ENCODE peak calls at places on chromosomes 11 and 22, in four cellular contexts. One of them, this sample, is unnamed.

GRCh38 chr11:838441-839279 is 3.7 kb downstream of the POLR2L start:
- DNase-seq in H1: no peak
- DNase-seq in IMR-90: no peak
- DNase-seq in H9: peak
- DNase-seq in this sample: no peak

GRCh38 chr11:123209591-123209990 is 14.5 kb upstream of the CLMP start:
- DNase-seq in IMR-90: no peak
- DNase-seq in H1: no peak
- DNase-seq in H9: no peak
- DNase-seq in this sample: no peak

GRCh38 chr11:61369372-61370348 is 7.5 kb downstream of the TMEM138 start:
- DNase-seq in IMR-90: peak
- DNase-seq in H9: no peak
- DNase-seq in H1: no peak
- DNase-seq in this sample: no peak

GRCh38 chr22:37020192-37020479 is 594 bp downstream of the MPST start:
- DNase-seq in H9: no peak
- DNase-seq in IMR-90: peak
- DNase-seq in H1: no peak
- DNase-seq in this sample: peak

GRCh38 chr11:76313913-76314740 is 66.8 kb downstream of the THAP12 start:
- DNase-seq in H9: peak
- DNase-seq in IMR-90: no peak
- DNase-seq in H1: peak
- DNase-seq in this sample: peak

GRCh38 chr11:2097356-2097997 is 41.7 kb downstream of the IGF2 start:
- DNase-seq in H1: peak
- DNase-seq in H9: peak
- DNase-seq in IMR-90: peak
- DNase-seq in this sample: peak

GRCh38 chr11:33893711-33894401 is 2.0 kb upstream of the LMO2 start:
- DNase-seq in IMR-90: no peak
- DNase-seq in H9: no peak
- DNase-seq in H1: no peak
- DNase-seq in this sample: no peak

GRCh38 chr11:14371249-14371648 is 12.3 kb upstream of the RRAS2 start:
- DNase-seq in IMR-90: no peak
- DNase-seq in H1: no peak
- DNase-seq in H9: no peak
- DNase-seq in this sample: no peak

GRCh38 chr11:74520927-74521665 is 27.6 kb upstream of the LIPT2 start:
- DNase-seq in H1: no peak
- DNase-seq in H9: no peak
- DNase-seq in IMR-90: no peak
- DNase-seq in this sample: no peak

GRCh38 chr11:70326365-70326803 is 55.9 kb downstream of the PPFIA1 start:
- DNase-seq in H1: no peak
- DNase-seq in IMR-90: peak
- DNase-seq in H9: no peak
- DNase-seq in this sample: no peak

GRCh38 chr11:81644239-81644840 is 1089.3 kb downstream of the FAM181B start:
- DNase-seq in H9: peak
- DNase-seq in IMR-90: peak
- DNase-seq in H1: no peak
- DNase-seq in this sample: peak

GRCh38 chr11:70668204-70669202 is 270.2 kb downstream of the CTTN start:
- DNase-seq in IMR-90: peak
- DNase-seq in H1: no peak
- DNase-seq in H9: no peak
- DNase-seq in this sample: no peak

GRCh38 chr11:128929991-128930390 is 12.7 kb downstream of the TP53AIP1 start:
- DNase-seq in IMR-90: peak
- DNase-seq in H9: no peak
- DNase-seq in H1: no peak
- DNase-seq in this sample: peak

GRCh38 chr11:119115484-119116234 is 5.7 kb upstream of the HINFP start:
- DNase-seq in H1: no peak
- DNase-seq in IMR-90: no peak
- DNase-seq in H9: peak
- DNase-seq in this sample: no peak

GRCh38 chr11:70619591-70619990 is 221.3 kb downstream of the CTTN start:
- DNase-seq in H9: no peak
- DNase-seq in IMR-90: no peak
- DNase-seq in H1: no peak
- DNase-seq in this sample: no peak

GRCh38 chr22:31344369-31345330 is 1.5 kb downstream of the PATZ1 start:
- DNase-seq in IMR-90: peak
- DNase-seq in H9: peak
- DNase-seq in H1: no peak
- DNase-seq in this sample: no peak

DNA sequence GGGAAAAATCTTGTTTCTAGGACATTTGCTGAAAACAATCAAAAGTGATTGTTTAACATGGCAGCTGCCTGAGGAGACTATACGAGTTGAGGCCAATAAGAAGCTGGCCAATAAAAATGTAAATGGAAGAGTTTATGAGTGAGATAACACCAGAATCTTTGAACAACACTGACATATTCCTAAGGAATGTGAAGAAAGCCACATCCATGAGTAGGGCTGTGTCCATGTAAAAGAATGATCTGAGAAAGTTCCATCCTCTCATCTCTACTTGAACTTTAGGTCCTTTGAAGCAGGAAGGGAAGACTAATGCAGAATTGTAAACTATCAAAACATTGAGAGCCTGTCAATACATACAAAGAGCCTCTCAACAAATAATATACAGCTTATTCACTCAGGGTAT is 6.9 kb upstream of the CHORDC1 start:
- DNase-seq in IMR-90: peak
- DNase-seq in H1: no peak
- DNase-seq in H9: no peak
- DNase-seq in this sample: no peak
- H3K56ac ChIP-seq in IMR-90: no peak
- H3K56ac ChIP-seq in H1: no peak
- H3K56ac ChIP-seq in H9: no peak
- H3K56ac ChIP-seq in this sample: no peak

DNA sequence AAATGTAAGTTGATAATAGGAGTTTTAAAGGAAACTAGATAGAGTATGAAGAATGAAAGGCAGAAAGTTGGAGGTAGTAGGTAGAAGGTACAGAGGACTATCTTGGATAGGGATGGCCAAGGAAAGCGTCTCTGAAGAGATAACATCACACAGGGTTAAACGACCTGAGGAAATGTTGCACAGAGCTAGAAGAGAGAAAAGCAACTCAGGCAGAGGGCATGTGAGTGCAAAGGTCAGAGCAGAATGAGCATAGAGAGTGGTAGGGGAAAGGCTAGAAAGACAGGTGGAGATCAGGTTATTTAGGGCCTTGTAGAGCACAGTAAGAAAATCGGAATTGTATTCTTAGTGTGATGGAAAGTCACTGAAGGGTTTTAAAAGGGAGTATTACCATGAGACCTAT is 232.0 kb downstream of the SOX6 start:
- DNase-seq in H1: no peak
- DNase-seq in H9: no peak
- DNase-seq in IMR-90: no peak
- DNase-seq in this sample: no peak
- H4K8ac ChIP-seq in H1: no peak
- H4K8ac ChIP-seq in H9: no peak
- H4K8ac ChIP-seq in IMR-90: no peak
- H4K8ac ChIP-seq in this sample: no peak

GRCh38 chr11:65932558-65932919 is 12.7 kb upstream of the TSGA10IP start:
- DNase-seq in H9: peak
- DNase-seq in H1: no peak
- DNase-seq in IMR-90: no peak
- DNase-seq in this sample: peak

GRCh38 chr11:65931773-65932557 is 12.7 kb downstream of the DRAP1 start:
- DNase-seq in H1: no peak
- DNase-seq in IMR-90: no peak
- DNase-seq in H9: no peak
- DNase-seq in this sample: no peak

GRCh38 chr11:65928667-65929066 is 9.4 kb downstream of the DRAP1 start:
- DNase-seq in IMR-90: no peak
- DNase-seq in H9: no peak
- DNase-seq in H1: no peak
- DNase-seq in this sample: no peak

DNA sequence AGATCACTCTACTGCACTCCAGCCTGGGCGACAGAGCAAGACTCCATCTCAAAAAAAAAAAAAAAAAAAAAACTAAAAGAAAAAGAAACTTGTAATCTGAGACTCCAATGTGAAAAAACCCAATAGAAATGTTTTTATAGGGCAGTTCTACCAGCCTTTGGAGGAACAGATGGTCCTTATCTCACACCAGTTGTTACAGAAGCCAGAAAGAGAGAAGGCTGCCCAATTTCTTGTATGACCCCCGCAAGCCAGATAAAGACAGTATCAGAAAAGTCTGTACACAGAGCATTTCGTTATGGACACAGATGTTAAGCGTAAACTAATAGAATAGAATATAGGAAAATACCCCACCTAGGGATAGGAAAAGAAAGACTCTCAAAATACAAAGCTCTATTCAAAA is 11.3 kb upstream of the TSGA10IP start:
- DNase-seq in IMR-90: peak
- DNase-seq in H9: no peak
- DNase-seq in H1: no peak
- DNase-seq in this sample: no peak
- H3K9ac ChIP-seq in IMR-90: no peak
- H3K9ac ChIP-seq in H9: no peak
- H3K9ac ChIP-seq in H1: no peak
- H3K9ac ChIP-seq in this sample: no peak

DNA sequence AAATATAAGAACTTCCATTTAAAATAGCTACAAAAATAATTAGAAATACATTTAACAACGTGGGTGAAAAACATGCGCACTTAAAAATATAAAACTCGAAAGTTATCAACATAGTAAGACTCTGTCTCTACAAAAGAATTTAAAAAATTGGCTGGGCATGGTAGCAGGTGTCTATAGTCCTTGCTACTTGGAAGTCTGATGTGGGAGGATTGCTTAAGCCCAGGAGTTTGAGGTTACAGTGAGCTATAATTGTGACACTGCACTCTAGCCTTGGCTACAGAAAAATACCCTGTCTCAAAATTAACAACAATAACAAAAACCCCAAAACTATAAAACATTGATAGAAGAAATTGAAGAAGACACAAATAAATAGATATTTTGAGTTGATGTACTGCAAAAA is 13.8 kb upstream of the CASP12 start:
- DNase-seq in H1: no peak
- DNase-seq in IMR-90: no peak
- DNase-seq in H9: no peak
- DNase-seq in this sample: no peak
- H3K56ac ChIP-seq in H1: no peak
- H3K56ac ChIP-seq in IMR-90: no peak
- H3K56ac ChIP-seq in H9: no peak
- H3K56ac ChIP-seq in this sample: no peak

DNA sequence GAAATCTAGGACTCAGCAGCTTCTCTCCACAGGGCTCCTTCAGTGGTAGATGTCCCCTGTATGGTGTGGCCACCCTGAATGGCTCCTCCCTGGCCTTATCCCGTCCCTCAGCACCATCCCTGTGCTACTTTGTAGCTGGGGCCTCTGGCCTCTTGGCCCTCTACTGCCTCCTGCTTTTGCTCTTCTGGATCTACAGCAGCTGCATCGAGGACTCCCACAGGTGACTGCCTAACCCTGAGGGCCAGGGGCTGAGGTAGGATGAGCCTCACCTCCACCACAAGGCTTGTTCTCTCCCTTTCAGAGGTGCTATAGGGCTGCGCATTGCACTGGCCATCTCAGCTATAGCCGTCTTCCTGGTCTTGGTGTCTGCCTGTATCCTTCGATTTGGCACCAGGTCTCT is 1.8 kb downstream of the TMEM179B start:
- DNase-seq in H1: no peak
- DNase-seq in IMR-90: no peak
- DNase-seq in H9: peak
- DNase-seq in this sample: peak
- H4K8ac ChIP-seq in H1: no peak
- H4K8ac ChIP-seq in IMR-90: no peak
- H4K8ac ChIP-seq in H9: no peak
- H4K8ac ChIP-seq in this sample: no peak

GRCh38 chr22:46922037-46922436 is 159.6 kb downstream of the TBC1D22A start:
- DNase-seq in H9: no peak
- DNase-seq in IMR-90: no peak
- DNase-seq in H1: no peak
- DNase-seq in this sample: no peak
- H3K9ac ChIP-seq in H9: no peak
- H3K9ac ChIP-seq in IMR-90: no peak
- H3K9ac ChIP-seq in H1: no peak
- H3K9ac ChIP-seq in this sample: no peak

This sample was measured in mesendoderm.